ENCODE peak calls at places on chromosomes 2 and 18, in seven cellular contexts. One of them, this sample, is unnamed.

GRCh38 chr18:3179430-3180089 is 40.2 kb downstream of the MYOM1 start:
- DNase-seq in PC-3: peak; percentile 85
- DNase-seq in mammary epithelial cell: no peak
- DNase-seq in OCI-LY7: peak; percentile 95
- DNase-seq in GM23338: no peak
- DNase-seq in GM23248: no peak
- DNase-seq in PC-9: no peak
- DNase-seq in this sample: peak; percentile 45

GRCh38 chr2:173881466-173881865 is 83.7 kb downstream of the SP3 start:
- DNase-seq in OCI-LY7: peak; percentile 67
- DNase-seq in PC-3: no peak
- DNase-seq in PC-9: no peak
- DNase-seq in GM23248: no peak
- DNase-seq in mammary epithelial cell: no peak
- DNase-seq in GM23338: no peak
- DNase-seq in this sample: no peak

GRCh38 chr18:13625355-13625754 is 101.0 kb downstream of the FAM210A start:
- DNase-seq in PC-3: no peak
- DNase-seq in mammary epithelial cell: no peak
- DNase-seq in PC-9: no peak
- DNase-seq in GM23338: no peak
- DNase-seq in OCI-LY7: no peak
- DNase-seq in GM23248: no peak
- DNase-seq in this sample: no peak

GRCh38 chr2:10097352-10098148 is 17.3 kb upstream of the CYS1 start:
- DNase-seq in mammary epithelial cell: peak; percentile 65
- DNase-seq in OCI-LY7: peak; percentile 59
- DNase-seq in GM23248: peak; percentile 87
- DNase-seq in PC-9: peak; percentile 61
- DNase-seq in PC-3: peak; percentile 77
- DNase-seq in GM23338: peak; percentile 89
- DNase-seq in this sample: peak; percentile 46

GRCh38 chr2:223626713-223627112 is 24.6 kb upstream of the SCG2 start:
- DNase-seq in mammary epithelial cell: peak; percentile 79
- DNase-seq in OCI-LY7: no peak
- DNase-seq in GM23248: peak; percentile 62
- DNase-seq in PC-9: peak; percentile 73
- DNase-seq in GM23338: no peak
- DNase-seq in PC-3: peak; percentile 58
- DNase-seq in this sample: peak; percentile 59

GRCh38 chr2:69192176-69192945 is 179.4 kb downstream of the ANTXR1 start:
- DNase-seq in PC-3: no peak
- DNase-seq in GM23248: peak; percentile 74
- DNase-seq in OCI-LY7: no peak
- DNase-seq in mammary epithelial cell: no peak
- DNase-seq in GM23338: peak; percentile 65
- DNase-seq in PC-9: no peak
- DNase-seq in this sample: no peak

GRCh38 chr2:117960231-117960630 is 53.6 kb downstream of the CCDC93 start:
- DNase-seq in PC-3: peak; percentile 26
- DNase-seq in OCI-LY7: no peak
- DNase-seq in mammary epithelial cell: no peak
- DNase-seq in PC-9: no peak
- DNase-seq in GM23338: no peak
- DNase-seq in GM23248: peak; percentile 67
- DNase-seq in this sample: no peak

GRCh38 chr2:142531375-142531774 is 346.1 kb upstream of the KYNU start:
- DNase-seq in OCI-LY7: no peak
- DNase-seq in PC-3: peak; percentile 38
- DNase-seq in mammary epithelial cell: no peak
- DNase-seq in GM23248: no peak
- DNase-seq in PC-9: no peak
- DNase-seq in GM23338: no peak
- DNase-seq in this sample: no peak

GRCh38 chr2:20378891-20379519 is 28.4 kb upstream of the PUM2 start:
- DNase-seq in PC-9: peak; percentile 46
- DNase-seq in GM23248: peak; percentile 94
- DNase-seq in GM23338: peak; percentile 84
- DNase-seq in OCI-LY7: no peak
- DNase-seq in PC-3: peak; percentile 73
- DNase-seq in mammary epithelial cell: peak; percentile 74
- DNase-seq in this sample: no peak

GRCh38 chr2:187985923-187986322 is 305.8 kb upstream of the GULP1 start:
- DNase-seq in mammary epithelial cell: peak; percentile 9
- DNase-seq in PC-3: no peak
- DNase-seq in OCI-LY7: no peak
- DNase-seq in GM23248: peak; percentile 20
- DNase-seq in GM23338: peak; percentile 40
- DNase-seq in PC-9: no peak
- DNase-seq in this sample: no peak

GRCh38 chr2:226915846-226916360 is 80.0 kb downstream of the RHBDD1 start:
- DNase-seq in GM23338: no peak
- DNase-seq in PC-3: no peak
- DNase-seq in GM23248: peak; percentile 67
- DNase-seq in mammary epithelial cell: peak; percentile 86
- DNase-seq in PC-9: no peak
- DNase-seq in OCI-LY7: no peak
- DNase-seq in this sample: no peak

GRCh38 chr18:51857989-51858388 is 482.0 kb upstream of the DCC start:
- DNase-seq in PC-3: no peak
- DNase-seq in PC-9: no peak
- DNase-seq in mammary epithelial cell: no peak
- DNase-seq in GM23248: no peak
- DNase-seq in GM23338: no peak
- DNase-seq in OCI-LY7: no peak
- DNase-seq in this sample: no peak

GRCh38 chr18:32919799-32920198 is 147.0 kb upstream of the KLHL14 start:
- DNase-seq in OCI-LY7: peak; percentile 82
- DNase-seq in PC-9: no peak
- DNase-seq in GM23338: peak; percentile 92
- DNase-seq in GM23248: peak; percentile 17
- DNase-seq in mammary epithelial cell: peak; percentile 36
- DNase-seq in PC-3: peak; percentile 38
- DNase-seq in this sample: peak; percentile 58

GRCh38 chr18:10449396-10449795 is 5.0 kb upstream of the APCDD1 start:
- DNase-seq in OCI-LY7: no peak
- DNase-seq in GM23338: no peak
- DNase-seq in GM23248: no peak
- DNase-seq in PC-3: no peak
- DNase-seq in PC-9: no peak
- DNase-seq in mammary epithelial cell: no peak
- DNase-seq in this sample: no peak

GRCh38 chr2:168912466-168913170 is 11.5 kb downstream of the G6PC2 start:
- DNase-seq in PC-9: no peak
- DNase-seq in GM23338: peak; percentile 72
- DNase-seq in PC-3: peak; percentile 17
- DNase-seq in GM23248: peak; percentile 56
- DNase-seq in mammary epithelial cell: no peak
- DNase-seq in OCI-LY7: no peak
- DNase-seq in this sample: no peak

GRCh38 chr2:119352357-119352756 is 14.3 kb downstream of the C2orf76 start:
- DNase-seq in PC-9: no peak
- DNase-seq in PC-3: peak; percentile 28
- DNase-seq in GM23248: no peak
- DNase-seq in mammary epithelial cell: peak; percentile 4
- DNase-seq in OCI-LY7: peak; percentile 97
- DNase-seq in GM23338: peak; percentile 33
- DNase-seq in this sample: no peak

GRCh38 chr2:95001701-95002100 is 23.8 kb upstream of the MAL start:
- DNase-seq in mammary epithelial cell: no peak
- DNase-seq in GM23248: no peak
- DNase-seq in GM23338: no peak
- DNase-seq in OCI-LY7: no peak
- DNase-seq in PC-3: no peak
- DNase-seq in PC-9: no peak
- DNase-seq in this sample: no peak

GRCh38 chr2:20506281-20506685 is 59.4 kb downstream of the RHOB start:
- DNase-seq in OCI-LY7: no peak
- DNase-seq in mammary epithelial cell: peak; percentile 42
- DNase-seq in PC-3: peak; percentile 28
- DNase-seq in GM23248: peak; percentile 87
- DNase-seq in GM23338: peak; percentile 26
- DNase-seq in PC-9: peak; percentile 32
- DNase-seq in this sample: no peak

GRCh38 chr18:39732918-39733317 is 2167.3 kb upstream of the CELF4 start:
- DNase-seq in mammary epithelial cell: no peak
- DNase-seq in OCI-LY7: no peak
- DNase-seq in GM23248: no peak
- DNase-seq in PC-3: no peak
- DNase-seq in PC-9: no peak
- DNase-seq in GM23338: peak; percentile 43
- DNase-seq in this sample: no peak

GRCh38 chr2:154699560-154699901 is 1.0 kb downstream of the KCNJ3 start:
- DNase-seq in PC-9: no peak
- DNase-seq in GM23248: no peak
- DNase-seq in GM23338: peak; percentile 30
- DNase-seq in OCI-LY7: no peak
- DNase-seq in mammary epithelial cell: no peak
- DNase-seq in PC-3: no peak
- DNase-seq in this sample: no peak

DNA sequence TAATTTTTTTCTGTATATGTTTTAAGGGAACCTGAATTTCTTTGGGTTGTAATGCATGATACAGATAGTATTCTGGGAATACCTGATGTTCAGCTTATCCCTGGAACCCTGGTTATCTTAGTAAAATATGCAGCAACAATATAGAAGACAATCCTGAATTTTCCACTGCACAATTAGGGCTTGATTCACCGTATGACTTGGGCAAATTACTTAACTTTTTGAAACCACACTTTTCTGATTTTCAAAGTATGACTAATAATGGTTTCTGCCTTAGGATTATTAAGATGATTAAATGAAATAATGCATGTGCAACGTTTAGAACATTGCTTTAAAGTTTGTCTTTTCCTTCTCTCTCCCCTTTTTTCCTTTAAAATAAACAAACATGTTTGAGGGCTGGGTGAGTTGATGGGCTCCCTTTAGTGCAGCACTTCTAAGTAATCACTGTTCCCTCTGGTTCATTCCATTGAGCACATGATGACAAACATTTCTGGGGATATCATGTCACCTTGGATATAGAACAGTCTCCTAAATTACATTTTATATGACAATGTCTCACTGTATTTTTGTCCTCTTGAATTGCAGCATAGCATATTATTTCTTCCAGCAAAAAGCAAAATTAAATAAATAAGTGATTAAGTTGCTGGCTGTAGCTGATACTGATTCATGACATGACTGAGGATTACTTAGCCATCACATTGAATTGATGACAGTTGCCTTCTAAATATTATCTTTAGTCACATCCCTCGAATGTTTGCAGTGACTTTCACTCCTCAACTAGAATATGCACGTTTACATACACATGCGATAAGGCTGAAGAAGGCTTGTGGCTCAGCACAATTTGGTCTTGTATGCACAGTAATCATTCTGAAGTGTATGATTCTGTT is 254.5 kb downstream of the NEDD4L start:
- DNase-seq in GM23338: no peak
- DNase-seq in mammary epithelial cell: no peak
- DNase-seq in GM23248: peak; percentile 72
- DNase-seq in OCI-LY7: no peak
- DNase-seq in PC-3: no peak
- DNase-seq in PC-9: no peak
- DNase-seq in this sample: no peak
- H4K20me1 ChIP-seq in GM23338: peaks cover 4% of the 10 kb centered on the region
- H4K20me1 ChIP-seq in mammary epithelial cell: no peaks in the 10 kb centered on the region
- H4K20me1 ChIP-seq in GM23248: no peaks in the 10 kb centered on the region
- H4K20me1 ChIP-seq in OCI-LY7: no peaks in the 10 kb centered on the region
- H4K20me1 ChIP-seq in PC-3: peaks cover 6% of the 10 kb centered on the region
- H4K20me1 ChIP-seq in PC-9: peaks cover 22% of the 10 kb centered on the region
- H4K20me1 ChIP-seq in this sample: no peaks in the 10 kb centered on the region

GRCh38 chr2:42128731-42129486 is 40.2 kb upstream of the EML4 start:
- DNase-seq in mammary epithelial cell: peak; percentile 75
- DNase-seq in GM23248: peak; percentile 82
- DNase-seq in PC-3: no peak
- DNase-seq in GM23338: no peak
- DNase-seq in OCI-LY7: peak; percentile 58
- DNase-seq in PC-9: peak; percentile 88
- DNase-seq in this sample: no peak
- H3K4me2 ChIP-seq in mammary epithelial cell: no peak overlapping the region
- H3K4me2 ChIP-seq in GM23248: peak overlapping the region; percentile 46
- H3K4me2 ChIP-seq in PC-3: no peak overlapping the region
- H3K4me2 ChIP-seq in GM23338: no peak overlapping the region
- H3K4me2 ChIP-seq in OCI-LY7: peak overlapping the region; percentile 74
- H3K4me2 ChIP-seq in PC-9: peak overlapping the region; percentile 17
- H3K4me2 ChIP-seq in this sample: no peak overlapping the region

GRCh38 chr2:157302492-157303099 is 23.0 kb downstream of the ERMN start:
- DNase-seq in PC-3: peak; percentile 81
- DNase-seq in OCI-LY7: peak; percentile 67
- DNase-seq in PC-9: no peak
- DNase-seq in GM23338: peak; percentile 80
- DNase-seq in mammary epithelial cell: peak; percentile 32
- DNase-seq in GM23248: peak; percentile 81
- DNase-seq in this sample: peak; percentile 10
- H4K20me1 ChIP-seq in PC-3: no peaks in the 10 kb centered on the region
- H4K20me1 ChIP-seq in OCI-LY7: no peaks in the 10 kb centered on the region
- H4K20me1 ChIP-seq in PC-9: no peaks in the 10 kb centered on the region
- H4K20me1 ChIP-seq in GM23338: no peaks in the 10 kb centered on the region
- H4K20me1 ChIP-seq in mammary epithelial cell: no peaks in the 10 kb centered on the region
- H4K20me1 ChIP-seq in GM23248: no peaks in the 10 kb centered on the region
- H4K20me1 ChIP-seq in this sample: no peaks in the 10 kb centered on the region

GRCh38 chr2:241291152-241291551 is 24.3 kb downstream of the HDLBP start:
- DNase-seq in PC-9: no peak
- DNase-seq in mammary epithelial cell: no peak
- DNase-seq in PC-3: no peak
- DNase-seq in GM23248: no peak
- DNase-seq in GM23338: no peak
- DNase-seq in OCI-LY7: no peak
- DNase-seq in this sample: no peak

GRCh38 chr2:241289053-241289452 is 26.4 kb downstream of the HDLBP start:
- DNase-seq in OCI-LY7: no peak
- DNase-seq in PC-9: no peak
- DNase-seq in GM23248: peak; percentile 7
- DNase-seq in GM23338: no peak
- DNase-seq in PC-3: no peak
- DNase-seq in mammary epithelial cell: no peak
- DNase-seq in this sample: no peak

GRCh38 chr2:241288489-241288888 is 27.0 kb downstream of the HDLBP start:
- DNase-seq in OCI-LY7: no peak
- DNase-seq in PC-3: no peak
- DNase-seq in GM23248: no peak
- DNase-seq in PC-9: no peak
- DNase-seq in GM23338: no peak
- DNase-seq in mammary epithelial cell: no peak
- DNase-seq in this sample: no peak

GRCh38 chr2:241289597-241289996 is 25.9 kb downstream of the HDLBP start:
- DNase-seq in PC-3: no peak
- DNase-seq in mammary epithelial cell: no peak
- DNase-seq in PC-9: no peak
- DNase-seq in GM23338: no peak
- DNase-seq in GM23248: no peak
- DNase-seq in OCI-LY7: no peak
- DNase-seq in this sample: no peak

GRCh38 chr2:241291977-241292376 is 23.5 kb downstream of the HDLBP start:
- DNase-seq in PC-3: no peak
- DNase-seq in PC-9: no peak
- DNase-seq in OCI-LY7: no peak
- DNase-seq in GM23248: no peak
- DNase-seq in GM23338: no peak
- DNase-seq in mammary epithelial cell: no peak
- DNase-seq in this sample: no peak
- H3K4me2 ChIP-seq in PC-3: no peak overlapping the region
- H3K4me2 ChIP-seq in PC-9: no peak overlapping the region
- H3K4me2 ChIP-seq in OCI-LY7: no peak overlapping the region
- H3K4me2 ChIP-seq in GM23248: no peak overlapping the region
- H3K4me2 ChIP-seq in GM23338: no peak overlapping the region
- H3K4me2 ChIP-seq in mammary epithelial cell: no peak overlapping the region
- H3K4me2 ChIP-seq in this sample: no peak overlapping the region